ENCODE peak calls at places on chromosomes 6 and 20, in ten cellular contexts. One of them, this sample, is unnamed.

GRCh38 chr6:129494099-129494498 is 215.9 kb downstream of the ARHGAP18 start:
- DNase-seq in anterior cingulate cortex: no peak
- DNase-seq in stimulated activated naive CD8-positive, alpha-beta T cell treated with anti-CD3 and anti-CD28 coated beads, Interleukin-15, Interleukin-2, amounts not matched to agents 100 U/mL and 50 U/mL, for 24 hours: no peak
- DNase-seq in fibroblast of villous mesenchyme: no peak
- DNase-seq in occipital lobe: no peak
- DNase-seq in stimulated activated CD8-positive, alpha-beta memory T cell treated with anti-CD3 and anti-CD28 coated beads, Interleukin-15, amount 100 ng/mL, for 24 hours: no peak
- DNase-seq in stimulated activated CD4-positive, alpha-beta T cell treated with anti-CD3 and anti-CD28 coated beads, Interleukin-15, amount 100 ng/mL, for 1 hour: no peak
- DNase-seq in CD8-positive, alpha-beta memory T cell: no peak
- DNase-seq in H7: no peak
- DNase-seq in nucleus accumbens: no peak
- DNase-seq in this sample: no peak

GRCh38 chr20:48661575-48662473 is 166.0 kb downstream of the PREX1 start:
- DNase-seq in stimulated activated naive CD8-positive, alpha-beta T cell treated with anti-CD3 and anti-CD28 coated beads, Interleukin-15, Interleukin-2, amounts not matched to agents 100 U/mL and 50 U/mL, for 24 hours: no peak
- DNase-seq in anterior cingulate cortex: no peak
- DNase-seq in CD8-positive, alpha-beta memory T cell: no peak
- DNase-seq in nucleus accumbens: no peak
- DNase-seq in stimulated activated CD4-positive, alpha-beta T cell treated with anti-CD3 and anti-CD28 coated beads, Interleukin-15, amount 100 ng/mL, for 1 hour: no peak
- DNase-seq in fibroblast of villous mesenchyme: no peak
- DNase-seq in occipital lobe: no peak
- DNase-seq in H7: no peak
- DNase-seq in stimulated activated CD8-positive, alpha-beta memory T cell treated with anti-CD3 and anti-CD28 coated beads, Interleukin-15, amount 100 ng/mL, for 24 hours: no peak
- DNase-seq in this sample: no peak

GRCh38 chr6:159149641-159150040 is 19.6 kb upstream of the FNDC1 start:
- DNase-seq in occipital lobe: no peak
- DNase-seq in stimulated activated CD8-positive, alpha-beta memory T cell treated with anti-CD3 and anti-CD28 coated beads, Interleukin-15, amount 100 ng/mL, for 24 hours: no peak
- DNase-seq in H7: no peak
- DNase-seq in stimulated activated naive CD8-positive, alpha-beta T cell treated with anti-CD3 and anti-CD28 coated beads, Interleukin-15, Interleukin-2, amounts not matched to agents 100 U/mL and 50 U/mL, for 24 hours: no peak
- DNase-seq in stimulated activated CD4-positive, alpha-beta T cell treated with anti-CD3 and anti-CD28 coated beads, Interleukin-15, amount 100 ng/mL, for 1 hour: no peak
- DNase-seq in anterior cingulate cortex: no peak
- DNase-seq in CD8-positive, alpha-beta memory T cell: no peak
- DNase-seq in nucleus accumbens: no peak
- DNase-seq in fibroblast of villous mesenchyme: no peak
- DNase-seq in this sample: no peak

GRCh38 chr6:37784585-37784967 is 35.0 kb upstream of the ZFAND3 start:
- DNase-seq in stimulated activated naive CD8-positive, alpha-beta T cell treated with anti-CD3 and anti-CD28 coated beads, Interleukin-15, Interleukin-2, amounts not matched to agents 100 U/mL and 50 U/mL, for 24 hours: no peak
- DNase-seq in stimulated activated CD4-positive, alpha-beta T cell treated with anti-CD3 and anti-CD28 coated beads, Interleukin-15, amount 100 ng/mL, for 1 hour: no peak
- DNase-seq in occipital lobe: peak
- DNase-seq in stimulated activated CD8-positive, alpha-beta memory T cell treated with anti-CD3 and anti-CD28 coated beads, Interleukin-15, amount 100 ng/mL, for 24 hours: no peak
- DNase-seq in fibroblast of villous mesenchyme: no peak
- DNase-seq in CD8-positive, alpha-beta memory T cell: no peak
- DNase-seq in nucleus accumbens: no peak
- DNase-seq in H7: peak
- DNase-seq in anterior cingulate cortex: peak
- DNase-seq in this sample: peak

GRCh38 chr6:45566882-45567281 is 189.1 kb upstream of the SUPT3H start:
- DNase-seq in stimulated activated CD4-positive, alpha-beta T cell treated with anti-CD3 and anti-CD28 coated beads, Interleukin-15, amount 100 ng/mL, for 1 hour: no peak
- DNase-seq in stimulated activated CD8-positive, alpha-beta memory T cell treated with anti-CD3 and anti-CD28 coated beads, Interleukin-15, amount 100 ng/mL, for 24 hours: no peak
- DNase-seq in stimulated activated naive CD8-positive, alpha-beta T cell treated with anti-CD3 and anti-CD28 coated beads, Interleukin-15, Interleukin-2, amounts not matched to agents 100 U/mL and 50 U/mL, for 24 hours: no peak
- DNase-seq in occipital lobe: no peak
- DNase-seq in anterior cingulate cortex: no peak
- DNase-seq in nucleus accumbens: no peak
- DNase-seq in fibroblast of villous mesenchyme: no peak
- DNase-seq in CD8-positive, alpha-beta memory T cell: no peak
- DNase-seq in H7: peak
- DNase-seq in this sample: peak

GRCh38 chr20:11544029-11544678 is 373.5 kb upstream of the BTBD3 start:
- DNase-seq in occipital lobe: no peak
- DNase-seq in nucleus accumbens: no peak
- DNase-seq in anterior cingulate cortex: peak
- DNase-seq in CD8-positive, alpha-beta memory T cell: no peak
- DNase-seq in H7: peak
- DNase-seq in stimulated activated CD4-positive, alpha-beta T cell treated with anti-CD3 and anti-CD28 coated beads, Interleukin-15, amount 100 ng/mL, for 1 hour: no peak
- DNase-seq in stimulated activated naive CD8-positive, alpha-beta T cell treated with anti-CD3 and anti-CD28 coated beads, Interleukin-15, Interleukin-2, amounts not matched to agents 100 U/mL and 50 U/mL, for 24 hours: peak
- DNase-seq in fibroblast of villous mesenchyme: peak
- DNase-seq in stimulated activated CD8-positive, alpha-beta memory T cell treated with anti-CD3 and anti-CD28 coated beads, Interleukin-15, amount 100 ng/mL, for 24 hours: no peak
- DNase-seq in this sample: peak

GRCh38 chr6:26311012-26311384 is 54.0 kb upstream of the BTN3A2 start:
- DNase-seq in occipital lobe: no peak
- DNase-seq in nucleus accumbens: no peak
- DNase-seq in anterior cingulate cortex: peak
- DNase-seq in fibroblast of villous mesenchyme: peak
- DNase-seq in CD8-positive, alpha-beta memory T cell: no peak
- DNase-seq in stimulated activated CD8-positive, alpha-beta memory T cell treated with anti-CD3 and anti-CD28 coated beads, Interleukin-15, amount 100 ng/mL, for 24 hours: no peak
- DNase-seq in stimulated activated CD4-positive, alpha-beta T cell treated with anti-CD3 and anti-CD28 coated beads, Interleukin-15, amount 100 ng/mL, for 1 hour: no peak
- DNase-seq in H7: no peak
- DNase-seq in stimulated activated naive CD8-positive, alpha-beta T cell treated with anti-CD3 and anti-CD28 coated beads, Interleukin-15, Interleukin-2, amounts not matched to agents 100 U/mL and 50 U/mL, for 24 hours: peak
- DNase-seq in this sample: peak

GRCh38 chr6:152981989-152982767 is 663 bp downstream of the FBXO5 start:
- DNase-seq in occipital lobe: no peak
- DNase-seq in stimulated activated naive CD8-positive, alpha-beta T cell treated with anti-CD3 and anti-CD28 coated beads, Interleukin-15, Interleukin-2, amounts not matched to agents 100 U/mL and 50 U/mL, for 24 hours: peak
- DNase-seq in fibroblast of villous mesenchyme: no peak
- DNase-seq in stimulated activated CD4-positive, alpha-beta T cell treated with anti-CD3 and anti-CD28 coated beads, Interleukin-15, amount 100 ng/mL, for 1 hour: no peak
- DNase-seq in CD8-positive, alpha-beta memory T cell: no peak
- DNase-seq in anterior cingulate cortex: no peak
- DNase-seq in H7: peak
- DNase-seq in stimulated activated CD8-positive, alpha-beta memory T cell treated with anti-CD3 and anti-CD28 coated beads, Interleukin-15, amount 100 ng/mL, for 24 hours: no peak
- DNase-seq in nucleus accumbens: no peak
- DNase-seq in this sample: peak

GRCh38 chr20:58081842-58082241 is 146.6 kb downstream of the ANKRD60 start:
- DNase-seq in stimulated activated CD8-positive, alpha-beta memory T cell treated with anti-CD3 and anti-CD28 coated beads, Interleukin-15, amount 100 ng/mL, for 24 hours: no peak
- DNase-seq in CD8-positive, alpha-beta memory T cell: no peak
- DNase-seq in fibroblast of villous mesenchyme: peak
- DNase-seq in stimulated activated naive CD8-positive, alpha-beta T cell treated with anti-CD3 and anti-CD28 coated beads, Interleukin-15, Interleukin-2, amounts not matched to agents 100 U/mL and 50 U/mL, for 24 hours: no peak
- DNase-seq in H7: no peak
- DNase-seq in stimulated activated CD4-positive, alpha-beta T cell treated with anti-CD3 and anti-CD28 coated beads, Interleukin-15, amount 100 ng/mL, for 1 hour: no peak
- DNase-seq in occipital lobe: no peak
- DNase-seq in nucleus accumbens: no peak
- DNase-seq in anterior cingulate cortex: no peak
- DNase-seq in this sample: no peak

GRCh38 chr6:26225848-26226590 is 138.8 kb downstream of the HFE start:
- DNase-seq in CD8-positive, alpha-beta memory T cell: no peak
- DNase-seq in H7: no peak
- DNase-seq in occipital lobe: no peak
- DNase-seq in fibroblast of villous mesenchyme: no peak
- DNase-seq in stimulated activated CD4-positive, alpha-beta T cell treated with anti-CD3 and anti-CD28 coated beads, Interleukin-15, amount 100 ng/mL, for 1 hour: no peak
- DNase-seq in nucleus accumbens: no peak
- DNase-seq in stimulated activated CD8-positive, alpha-beta memory T cell treated with anti-CD3 and anti-CD28 coated beads, Interleukin-15, amount 100 ng/mL, for 24 hours: no peak
- DNase-seq in anterior cingulate cortex: no peak
- DNase-seq in stimulated activated naive CD8-positive, alpha-beta T cell treated with anti-CD3 and anti-CD28 coated beads, Interleukin-15, Interleukin-2, amounts not matched to agents 100 U/mL and 50 U/mL, for 24 hours: no peak
- DNase-seq in this sample: peak

GRCh38 chr6:98998103-98998502 is 50.4 kb upstream of the FBXL4 start:
- DNase-seq in stimulated activated CD8-positive, alpha-beta memory T cell treated with anti-CD3 and anti-CD28 coated beads, Interleukin-15, amount 100 ng/mL, for 24 hours: no peak
- DNase-seq in stimulated activated CD4-positive, alpha-beta T cell treated with anti-CD3 and anti-CD28 coated beads, Interleukin-15, amount 100 ng/mL, for 1 hour: no peak
- DNase-seq in H7: no peak
- DNase-seq in fibroblast of villous mesenchyme: no peak
- DNase-seq in anterior cingulate cortex: no peak
- DNase-seq in CD8-positive, alpha-beta memory T cell: no peak
- DNase-seq in nucleus accumbens: no peak
- DNase-seq in stimulated activated naive CD8-positive, alpha-beta T cell treated with anti-CD3 and anti-CD28 coated beads, Interleukin-15, Interleukin-2, amounts not matched to agents 100 U/mL and 50 U/mL, for 24 hours: no peak
- DNase-seq in occipital lobe: no peak
- DNase-seq in this sample: no peak

GRCh38 chr6:159117031-159117430 is 52.2 kb upstream of the FNDC1 start:
- DNase-seq in fibroblast of villous mesenchyme: peak
- DNase-seq in stimulated activated naive CD8-positive, alpha-beta T cell treated with anti-CD3 and anti-CD28 coated beads, Interleukin-15, Interleukin-2, amounts not matched to agents 100 U/mL and 50 U/mL, for 24 hours: no peak
- DNase-seq in nucleus accumbens: no peak
- DNase-seq in H7: no peak
- DNase-seq in CD8-positive, alpha-beta memory T cell: no peak
- DNase-seq in stimulated activated CD4-positive, alpha-beta T cell treated with anti-CD3 and anti-CD28 coated beads, Interleukin-15, amount 100 ng/mL, for 1 hour: no peak
- DNase-seq in stimulated activated CD8-positive, alpha-beta memory T cell treated with anti-CD3 and anti-CD28 coated beads, Interleukin-15, amount 100 ng/mL, for 24 hours: no peak
- DNase-seq in anterior cingulate cortex: no peak
- DNase-seq in occipital lobe: no peak
- DNase-seq in this sample: no peak

GRCh38 chr20:13517801-13518200 is 120.9 kb downstream of the TASP1 start:
- DNase-seq in nucleus accumbens: no peak
- DNase-seq in anterior cingulate cortex: no peak
- DNase-seq in stimulated activated CD8-positive, alpha-beta memory T cell treated with anti-CD3 and anti-CD28 coated beads, Interleukin-15, amount 100 ng/mL, for 24 hours: no peak
- DNase-seq in occipital lobe: no peak
- DNase-seq in fibroblast of villous mesenchyme: peak
- DNase-seq in stimulated activated naive CD8-positive, alpha-beta T cell treated with anti-CD3 and anti-CD28 coated beads, Interleukin-15, Interleukin-2, amounts not matched to agents 100 U/mL and 50 U/mL, for 24 hours: no peak
- DNase-seq in CD8-positive, alpha-beta memory T cell: no peak
- DNase-seq in H7: no peak
- DNase-seq in stimulated activated CD4-positive, alpha-beta T cell treated with anti-CD3 and anti-CD28 coated beads, Interleukin-15, amount 100 ng/mL, for 1 hour: no peak
- DNase-seq in this sample: no peak

GRCh38 chr6:12275084-12275483 is 15.1 kb upstream of the EDN1 start:
- DNase-seq in stimulated activated naive CD8-positive, alpha-beta T cell treated with anti-CD3 and anti-CD28 coated beads, Interleukin-15, Interleukin-2, amounts not matched to agents 100 U/mL and 50 U/mL, for 24 hours: no peak
- DNase-seq in nucleus accumbens: no peak
- DNase-seq in H7: no peak
- DNase-seq in stimulated activated CD4-positive, alpha-beta T cell treated with anti-CD3 and anti-CD28 coated beads, Interleukin-15, amount 100 ng/mL, for 1 hour: no peak
- DNase-seq in fibroblast of villous mesenchyme: no peak
- DNase-seq in occipital lobe: no peak
- DNase-seq in anterior cingulate cortex: no peak
- DNase-seq in CD8-positive, alpha-beta memory T cell: no peak
- DNase-seq in stimulated activated CD8-positive, alpha-beta memory T cell treated with anti-CD3 and anti-CD28 coated beads, Interleukin-15, amount 100 ng/mL, for 24 hours: no peak
- DNase-seq in this sample: no peak

GRCh38 chr20:53939554-53940355 is 130.6 kb downstream of the BCAS1 start:
- DNase-seq in anterior cingulate cortex: peak
- DNase-seq in nucleus accumbens: peak
- DNase-seq in fibroblast of villous mesenchyme: peak
- DNase-seq in stimulated activated naive CD8-positive, alpha-beta T cell treated with anti-CD3 and anti-CD28 coated beads, Interleukin-15, Interleukin-2, amounts not matched to agents 100 U/mL and 50 U/mL, for 24 hours: peak
- DNase-seq in occipital lobe: peak
- DNase-seq in stimulated activated CD8-positive, alpha-beta memory T cell treated with anti-CD3 and anti-CD28 coated beads, Interleukin-15, amount 100 ng/mL, for 24 hours: peak
- DNase-seq in H7: peak
- DNase-seq in CD8-positive, alpha-beta memory T cell: peak
- DNase-seq in stimulated activated CD4-positive, alpha-beta T cell treated with anti-CD3 and anti-CD28 coated beads, Interleukin-15, amount 100 ng/mL, for 1 hour: peak
- DNase-seq in this sample: peak

GRCh38 chr6:66435321-66435720 is 728.3 kb upstream of the EYS start:
- DNase-seq in H7: no peak
- DNase-seq in nucleus accumbens: no peak
- DNase-seq in fibroblast of villous mesenchyme: no peak
- DNase-seq in stimulated activated CD8-positive, alpha-beta memory T cell treated with anti-CD3 and anti-CD28 coated beads, Interleukin-15, amount 100 ng/mL, for 24 hours: no peak
- DNase-seq in stimulated activated CD4-positive, alpha-beta T cell treated with anti-CD3 and anti-CD28 coated beads, Interleukin-15, amount 100 ng/mL, for 1 hour: no peak
- DNase-seq in CD8-positive, alpha-beta memory T cell: no peak
- DNase-seq in anterior cingulate cortex: no peak
- DNase-seq in stimulated activated naive CD8-positive, alpha-beta T cell treated with anti-CD3 and anti-CD28 coated beads, Interleukin-15, Interleukin-2, amounts not matched to agents 100 U/mL and 50 U/mL, for 24 hours: no peak
- DNase-seq in occipital lobe: no peak
- DNase-seq in this sample: no peak

GRCh38 chr6:22888147-22888831 is 318.9 kb downstream of the HDGFL1 start:
- DNase-seq in nucleus accumbens: no peak
- DNase-seq in fibroblast of villous mesenchyme: peak
- DNase-seq in CD8-positive, alpha-beta memory T cell: no peak
- DNase-seq in anterior cingulate cortex: no peak
- DNase-seq in stimulated activated naive CD8-positive, alpha-beta T cell treated with anti-CD3 and anti-CD28 coated beads, Interleukin-15, Interleukin-2, amounts not matched to agents 100 U/mL and 50 U/mL, for 24 hours: no peak
- DNase-seq in occipital lobe: no peak
- DNase-seq in H7: no peak
- DNase-seq in stimulated activated CD8-positive, alpha-beta memory T cell treated with anti-CD3 and anti-CD28 coated beads, Interleukin-15, amount 100 ng/mL, for 24 hours: no peak
- DNase-seq in stimulated activated CD4-positive, alpha-beta T cell treated with anti-CD3 and anti-CD28 coated beads, Interleukin-15, amount 100 ng/mL, for 1 hour: no peak
- DNase-seq in this sample: no peak

GRCh38 chr20:10960416-10960815 is 286.6 kb upstream of the JAG1 start:
- DNase-seq in fibroblast of villous mesenchyme: no peak
- DNase-seq in nucleus accumbens: no peak
- DNase-seq in CD8-positive, alpha-beta memory T cell: no peak
- DNase-seq in occipital lobe: no peak
- DNase-seq in anterior cingulate cortex: no peak
- DNase-seq in H7: no peak
- DNase-seq in stimulated activated CD8-positive, alpha-beta memory T cell treated with anti-CD3 and anti-CD28 coated beads, Interleukin-15, amount 100 ng/mL, for 24 hours: no peak
- DNase-seq in stimulated activated CD4-positive, alpha-beta T cell treated with anti-CD3 and anti-CD28 coated beads, Interleukin-15, amount 100 ng/mL, for 1 hour: no peak
- DNase-seq in stimulated activated naive CD8-positive, alpha-beta T cell treated with anti-CD3 and anti-CD28 coated beads, Interleukin-15, Interleukin-2, amounts not matched to agents 100 U/mL and 50 U/mL, for 24 hours: no peak
- DNase-seq in this sample: no peak

GRCh38 chr6:143842468-143842901 is 653 bp upstream of the LTV1 start:
- DNase-seq in stimulated activated CD8-positive, alpha-beta memory T cell treated with anti-CD3 and anti-CD28 coated beads, Interleukin-15, amount 100 ng/mL, for 24 hours: no peak
- DNase-seq in CD8-positive, alpha-beta memory T cell: no peak
- DNase-seq in H7: peak
- DNase-seq in occipital lobe: no peak
- DNase-seq in nucleus accumbens: no peak
- DNase-seq in fibroblast of villous mesenchyme: no peak
- DNase-seq in anterior cingulate cortex: no peak
- DNase-seq in stimulated activated naive CD8-positive, alpha-beta T cell treated with anti-CD3 and anti-CD28 coated beads, Interleukin-15, Interleukin-2, amounts not matched to agents 100 U/mL and 50 U/mL, for 24 hours: no peak
- DNase-seq in stimulated activated CD4-positive, alpha-beta T cell treated with anti-CD3 and anti-CD28 coated beads, Interleukin-15, amount 100 ng/mL, for 1 hour: no peak
- DNase-seq in this sample: no peak

GRCh38 chr6:122931916-122932315 is 64.1 kb upstream of the CLVS2 start:
- DNase-seq in stimulated activated naive CD8-positive, alpha-beta T cell treated with anti-CD3 and anti-CD28 coated beads, Interleukin-15, Interleukin-2, amounts not matched to agents 100 U/mL and 50 U/mL, for 24 hours: no peak
- DNase-seq in nucleus accumbens: no peak
- DNase-seq in anterior cingulate cortex: no peak
- DNase-seq in CD8-positive, alpha-beta memory T cell: no peak
- DNase-seq in fibroblast of villous mesenchyme: no peak
- DNase-seq in stimulated activated CD8-positive, alpha-beta memory T cell treated with anti-CD3 and anti-CD28 coated beads, Interleukin-15, amount 100 ng/mL, for 24 hours: no peak
- DNase-seq in H7: no peak
- DNase-seq in stimulated activated CD4-positive, alpha-beta T cell treated with anti-CD3 and anti-CD28 coated beads, Interleukin-15, amount 100 ng/mL, for 1 hour: no peak
- DNase-seq in occipital lobe: no peak
- DNase-seq in this sample: no peak

GRCh38 chr6:90493332-90493731 is 93.5 kb downstream of the MAP3K7 start:
- DNase-seq in CD8-positive, alpha-beta memory T cell: no peak
- DNase-seq in H7: no peak
- DNase-seq in nucleus accumbens: no peak
- DNase-seq in stimulated activated CD4-positive, alpha-beta T cell treated with anti-CD3 and anti-CD28 coated beads, Interleukin-15, amount 100 ng/mL, for 1 hour: no peak
- DNase-seq in stimulated activated CD8-positive, alpha-beta memory T cell treated with anti-CD3 and anti-CD28 coated beads, Interleukin-15, amount 100 ng/mL, for 24 hours: no peak
- DNase-seq in stimulated activated naive CD8-positive, alpha-beta T cell treated with anti-CD3 and anti-CD28 coated beads, Interleukin-15, Interleukin-2, amounts not matched to agents 100 U/mL and 50 U/mL, for 24 hours: no peak
- DNase-seq in occipital lobe: no peak
- DNase-seq in anterior cingulate cortex: no peak
- DNase-seq in fibroblast of villous mesenchyme: no peak
- DNase-seq in this sample: no peak

GRCh38 chr20:9759392-9759791 is 79.5 kb downstream of the PAK5 start:
- DNase-seq in fibroblast of villous mesenchyme: no peak
- DNase-seq in occipital lobe: no peak
- DNase-seq in stimulated activated CD8-positive, alpha-beta memory T cell treated with anti-CD3 and anti-CD28 coated beads, Interleukin-15, amount 100 ng/mL, for 24 hours: no peak
- DNase-seq in stimulated activated CD4-positive, alpha-beta T cell treated with anti-CD3 and anti-CD28 coated beads, Interleukin-15, amount 100 ng/mL, for 1 hour: no peak
- DNase-seq in nucleus accumbens: no peak
- DNase-seq in CD8-positive, alpha-beta memory T cell: no peak
- DNase-seq in H7: no peak
- DNase-seq in anterior cingulate cortex: no peak
- DNase-seq in stimulated activated naive CD8-positive, alpha-beta T cell treated with anti-CD3 and anti-CD28 coated beads, Interleukin-15, Interleukin-2, amounts not matched to agents 100 U/mL and 50 U/mL, for 24 hours: no peak
- DNase-seq in this sample: no peak

GRCh38 chr6:95547043-95547442 is 30.3 kb upstream of the MANEA start:
- DNase-seq in nucleus accumbens: no peak
- DNase-seq in stimulated activated CD8-positive, alpha-beta memory T cell treated with anti-CD3 and anti-CD28 coated beads, Interleukin-15, amount 100 ng/mL, for 24 hours: no peak
- DNase-seq in stimulated activated CD4-positive, alpha-beta T cell treated with anti-CD3 and anti-CD28 coated beads, Interleukin-15, amount 100 ng/mL, for 1 hour: no peak
- DNase-seq in stimulated activated naive CD8-positive, alpha-beta T cell treated with anti-CD3 and anti-CD28 coated beads, Interleukin-15, Interleukin-2, amounts not matched to agents 100 U/mL and 50 U/mL, for 24 hours: no peak
- DNase-seq in CD8-positive, alpha-beta memory T cell: no peak
- DNase-seq in H7: no peak
- DNase-seq in anterior cingulate cortex: no peak
- DNase-seq in fibroblast of villous mesenchyme: no peak
- DNase-seq in occipital lobe: no peak
- DNase-seq in this sample: no peak

GRCh38 chr6:107603029-107603428 is 113.1 kb downstream of the SOBP start:
- DNase-seq in stimulated activated CD4-positive, alpha-beta T cell treated with anti-CD3 and anti-CD28 coated beads, Interleukin-15, amount 100 ng/mL, for 1 hour: no peak
- DNase-seq in anterior cingulate cortex: no peak
- DNase-seq in nucleus accumbens: no peak
- DNase-seq in fibroblast of villous mesenchyme: no peak
- DNase-seq in stimulated activated CD8-positive, alpha-beta memory T cell treated with anti-CD3 and anti-CD28 coated beads, Interleukin-15, amount 100 ng/mL, for 24 hours: no peak
- DNase-seq in occipital lobe: no peak
- DNase-seq in stimulated activated naive CD8-positive, alpha-beta T cell treated with anti-CD3 and anti-CD28 coated beads, Interleukin-15, Interleukin-2, amounts not matched to agents 100 U/mL and 50 U/mL, for 24 hours: no peak
- DNase-seq in CD8-positive, alpha-beta memory T cell: no peak
- DNase-seq in H7: no peak
- DNase-seq in this sample: no peak

GRCh38 chr6:25670208-25670607 is 18.2 kb downstream of the SCGN start:
- DNase-seq in anterior cingulate cortex: no peak
- DNase-seq in H7: no peak
- DNase-seq in fibroblast of villous mesenchyme: no peak
- DNase-seq in occipital lobe: no peak
- DNase-seq in nucleus accumbens: no peak
- DNase-seq in stimulated activated naive CD8-positive, alpha-beta T cell treated with anti-CD3 and anti-CD28 coated beads, Interleukin-15, Interleukin-2, amounts not matched to agents 100 U/mL and 50 U/mL, for 24 hours: no peak
- DNase-seq in stimulated activated CD4-positive, alpha-beta T cell treated with anti-CD3 and anti-CD28 coated beads, Interleukin-15, amount 100 ng/mL, for 1 hour: no peak
- DNase-seq in CD8-positive, alpha-beta memory T cell: no peak
- DNase-seq in stimulated activated CD8-positive, alpha-beta memory T cell treated with anti-CD3 and anti-CD28 coated beads, Interleukin-15, amount 100 ng/mL, for 24 hours: no peak
- DNase-seq in this sample: no peak

GRCh38 chr20:13840093-13840465 is 55.3 kb downstream of the NDUFAF5 start:
- DNase-seq in nucleus accumbens: no peak
- DNase-seq in stimulated activated naive CD8-positive, alpha-beta T cell treated with anti-CD3 and anti-CD28 coated beads, Interleukin-15, Interleukin-2, amounts not matched to agents 100 U/mL and 50 U/mL, for 24 hours: no peak
- DNase-seq in occipital lobe: no peak
- DNase-seq in H7: no peak
- DNase-seq in stimulated activated CD4-positive, alpha-beta T cell treated with anti-CD3 and anti-CD28 coated beads, Interleukin-15, amount 100 ng/mL, for 1 hour: no peak
- DNase-seq in CD8-positive, alpha-beta memory T cell: no peak
- DNase-seq in anterior cingulate cortex: no peak
- DNase-seq in fibroblast of villous mesenchyme: no peak
- DNase-seq in stimulated activated CD8-positive, alpha-beta memory T cell treated with anti-CD3 and anti-CD28 coated beads, Interleukin-15, amount 100 ng/mL, for 24 hours: no peak
- DNase-seq in this sample: no peak

GRCh38 chr6:112936476-112936875 is 589.3 kb downstream of the RFPL4B start:
- DNase-seq in stimulated activated naive CD8-positive, alpha-beta T cell treated with anti-CD3 and anti-CD28 coated beads, Interleukin-15, Interleukin-2, amounts not matched to agents 100 U/mL and 50 U/mL, for 24 hours: no peak
- DNase-seq in H7: no peak
- DNase-seq in fibroblast of villous mesenchyme: peak
- DNase-seq in stimulated activated CD4-positive, alpha-beta T cell treated with anti-CD3 and anti-CD28 coated beads, Interleukin-15, amount 100 ng/mL, for 1 hour: no peak
- DNase-seq in nucleus accumbens: no peak
- DNase-seq in stimulated activated CD8-positive, alpha-beta memory T cell treated with anti-CD3 and anti-CD28 coated beads, Interleukin-15, amount 100 ng/mL, for 24 hours: no peak
- DNase-seq in occipital lobe: no peak
- DNase-seq in anterior cingulate cortex: no peak
- DNase-seq in CD8-positive, alpha-beta memory T cell: no peak
- DNase-seq in this sample: no peak